ENCODE peak calls at places on chromosomes 2 and 18, in five cellular contexts. One of them, this sample, is unnamed.

GRCh38 chr2:230794472-230794871 is 70.3 kb upstream of the ITM2C start:
- DNase-seq in NB4: peak; percentile 53
- DNase-seq in Calu3: peak; percentile 84
- DNase-seq in stimulated activated CD4-positive, alpha-beta T cell treated with anti-CD3 and anti-CD28 coated beads, Interleukin-2, amount 100 ng/mL, for 48 hours: no peak
- DNase-seq in activated CD4-positive, alpha-beta T cell treated with anti-CD3 and anti-CD28 coated beads, Interleukin-2, amount 50 U/mL, for 24 hours: no peak
- DNase-seq in this sample: no peak

GRCh38 chr18:35526476-35527120 is 28.8 kb upstream of the INO80C start:
- DNase-seq in NB4: peak; percentile 60
- DNase-seq in stimulated activated CD4-positive, alpha-beta T cell treated with anti-CD3 and anti-CD28 coated beads, Interleukin-2, amount 100 ng/mL, for 48 hours: no peak
- DNase-seq in Calu3: no peak
- DNase-seq in activated CD4-positive, alpha-beta T cell treated with anti-CD3 and anti-CD28 coated beads, Interleukin-2, amount 50 U/mL, for 24 hours: no peak
- DNase-seq in this sample: no peak

GRCh38 chr18:59142274-59142673 is 2.6 kb downstream of the SEC11C start:
- DNase-seq in Calu3: no peak
- DNase-seq in stimulated activated CD4-positive, alpha-beta T cell treated with anti-CD3 and anti-CD28 coated beads, Interleukin-2, amount 100 ng/mL, for 48 hours: no peak
- DNase-seq in NB4: no peak
- DNase-seq in activated CD4-positive, alpha-beta T cell treated with anti-CD3 and anti-CD28 coated beads, Interleukin-2, amount 50 U/mL, for 24 hours: peak; percentile 15
- DNase-seq in this sample: no peak

GRCh38 chr2:152450176-152450575 is 115.2 kb downstream of the FMNL2 start:
- DNase-seq in NB4: no peak
- DNase-seq in activated CD4-positive, alpha-beta T cell treated with anti-CD3 and anti-CD28 coated beads, Interleukin-2, amount 50 U/mL, for 24 hours: no peak
- DNase-seq in stimulated activated CD4-positive, alpha-beta T cell treated with anti-CD3 and anti-CD28 coated beads, Interleukin-2, amount 100 ng/mL, for 48 hours: no peak
- DNase-seq in Calu3: no peak
- DNase-seq in this sample: no peak

GRCh38 chr2:96291751-96292150 is 13.6 kb downstream of the SNRNP200 start:
- DNase-seq in Calu3: no peak
- DNase-seq in activated CD4-positive, alpha-beta T cell treated with anti-CD3 and anti-CD28 coated beads, Interleukin-2, amount 50 U/mL, for 24 hours: no peak
- DNase-seq in stimulated activated CD4-positive, alpha-beta T cell treated with anti-CD3 and anti-CD28 coated beads, Interleukin-2, amount 100 ng/mL, for 48 hours: no peak
- DNase-seq in NB4: no peak
- DNase-seq in this sample: no peak

GRCh38 chr2:67516358-67516757 is 119.2 kb downstream of the ETAA1 start:
- DNase-seq in NB4: no peak
- DNase-seq in stimulated activated CD4-positive, alpha-beta T cell treated with anti-CD3 and anti-CD28 coated beads, Interleukin-2, amount 100 ng/mL, for 48 hours: no peak
- DNase-seq in activated CD4-positive, alpha-beta T cell treated with anti-CD3 and anti-CD28 coated beads, Interleukin-2, amount 50 U/mL, for 24 hours: no peak
- DNase-seq in Calu3: no peak
- DNase-seq in this sample: no peak

GRCh38 chr2:170530284-170530745 is 184.8 kb upstream of the SP5 start:
- DNase-seq in activated CD4-positive, alpha-beta T cell treated with anti-CD3 and anti-CD28 coated beads, Interleukin-2, amount 50 U/mL, for 24 hours: no peak
- DNase-seq in stimulated activated CD4-positive, alpha-beta T cell treated with anti-CD3 and anti-CD28 coated beads, Interleukin-2, amount 100 ng/mL, for 48 hours: no peak
- DNase-seq in NB4: no peak
- DNase-seq in Calu3: peak; percentile 70
- DNase-seq in this sample: peak; percentile 48

GRCh38 chr18:10687161-10687925 is 161.5 kb downstream of the NAPG start:
- DNase-seq in NB4: no peak
- DNase-seq in stimulated activated CD4-positive, alpha-beta T cell treated with anti-CD3 and anti-CD28 coated beads, Interleukin-2, amount 100 ng/mL, for 48 hours: no peak
- DNase-seq in Calu3: no peak
- DNase-seq in activated CD4-positive, alpha-beta T cell treated with anti-CD3 and anti-CD28 coated beads, Interleukin-2, amount 50 U/mL, for 24 hours: no peak
- DNase-seq in this sample: no peak

GRCh38 chr18:75066936-75067335 is 142.0 kb downstream of the PTGR3 start:
- DNase-seq in stimulated activated CD4-positive, alpha-beta T cell treated with anti-CD3 and anti-CD28 coated beads, Interleukin-2, amount 100 ng/mL, for 48 hours: no peak
- DNase-seq in NB4: peak; percentile 25
- DNase-seq in Calu3: no peak
- DNase-seq in activated CD4-positive, alpha-beta T cell treated with anti-CD3 and anti-CD28 coated beads, Interleukin-2, amount 50 U/mL, for 24 hours: no peak
- DNase-seq in this sample: no peak

GRCh38 chr18:37434161-37434860 is 131.3 kb downstream of the CELF4 start:
- DNase-seq in activated CD4-positive, alpha-beta T cell treated with anti-CD3 and anti-CD28 coated beads, Interleukin-2, amount 50 U/mL, for 24 hours: no peak
- DNase-seq in stimulated activated CD4-positive, alpha-beta T cell treated with anti-CD3 and anti-CD28 coated beads, Interleukin-2, amount 100 ng/mL, for 48 hours: no peak
- DNase-seq in NB4: no peak
- DNase-seq in Calu3: no peak
- DNase-seq in this sample: no peak

GRCh38 chr18:58241877-58242276 is 197.9 kb downstream of the NEDD4L start:
- DNase-seq in activated CD4-positive, alpha-beta T cell treated with anti-CD3 and anti-CD28 coated beads, Interleukin-2, amount 50 U/mL, for 24 hours: no peak
- DNase-seq in stimulated activated CD4-positive, alpha-beta T cell treated with anti-CD3 and anti-CD28 coated beads, Interleukin-2, amount 100 ng/mL, for 48 hours: no peak
- DNase-seq in Calu3: no peak
- DNase-seq in NB4: peak; percentile 19
- DNase-seq in this sample: no peak

GRCh38 chr2:20673686-20674308 is 6.9 kb downstream of the GDF7 start:
- DNase-seq in Calu3: no peak
- DNase-seq in activated CD4-positive, alpha-beta T cell treated with anti-CD3 and anti-CD28 coated beads, Interleukin-2, amount 50 U/mL, for 24 hours: no peak
- DNase-seq in NB4: no peak
- DNase-seq in stimulated activated CD4-positive, alpha-beta T cell treated with anti-CD3 and anti-CD28 coated beads, Interleukin-2, amount 100 ng/mL, for 48 hours: no peak
- DNase-seq in this sample: no peak

GRCh38 chr2:233556756-233557736 is 9.5 kb downstream of the USP40 start:
- DNase-seq in activated CD4-positive, alpha-beta T cell treated with anti-CD3 and anti-CD28 coated beads, Interleukin-2, amount 50 U/mL, for 24 hours: no peak
- DNase-seq in NB4: peak; percentile 91
- DNase-seq in stimulated activated CD4-positive, alpha-beta T cell treated with anti-CD3 and anti-CD28 coated beads, Interleukin-2, amount 100 ng/mL, for 48 hours: no peak
- DNase-seq in Calu3: peak; percentile 14
- DNase-seq in this sample: no peak

GRCh38 chr2:230234845-230235244 is 9.3 kb downstream of the SP140 start:
- DNase-seq in NB4: no peak
- DNase-seq in stimulated activated CD4-positive, alpha-beta T cell treated with anti-CD3 and anti-CD28 coated beads, Interleukin-2, amount 100 ng/mL, for 48 hours: no peak
- DNase-seq in Calu3: no peak
- DNase-seq in activated CD4-positive, alpha-beta T cell treated with anti-CD3 and anti-CD28 coated beads, Interleukin-2, amount 50 U/mL, for 24 hours: no peak
- DNase-seq in this sample: no peak

GRCh38 chr2:142974288-142975024 is 97.0 kb downstream of the KYNU start:
- DNase-seq in NB4: peak; percentile 8
- DNase-seq in stimulated activated CD4-positive, alpha-beta T cell treated with anti-CD3 and anti-CD28 coated beads, Interleukin-2, amount 100 ng/mL, for 48 hours: no peak
- DNase-seq in Calu3: peak; percentile 54
- DNase-seq in activated CD4-positive, alpha-beta T cell treated with anti-CD3 and anti-CD28 coated beads, Interleukin-2, amount 50 U/mL, for 24 hours: no peak
- DNase-seq in this sample: peak; percentile 11

GRCh38 chr2:61876400-61876799 is 12.1 kb downstream of the CCT4 start:
- DNase-seq in Calu3: no peak
- DNase-seq in activated CD4-positive, alpha-beta T cell treated with anti-CD3 and anti-CD28 coated beads, Interleukin-2, amount 50 U/mL, for 24 hours: no peak
- DNase-seq in stimulated activated CD4-positive, alpha-beta T cell treated with anti-CD3 and anti-CD28 coated beads, Interleukin-2, amount 100 ng/mL, for 48 hours: no peak
- DNase-seq in NB4: no peak
- DNase-seq in this sample: no peak

GRCh38 chr18:30113454-30113853 is 929.1 kb downstream of the DSC3 start:
- DNase-seq in NB4: no peak
- DNase-seq in activated CD4-positive, alpha-beta T cell treated with anti-CD3 and anti-CD28 coated beads, Interleukin-2, amount 50 U/mL, for 24 hours: no peak
- DNase-seq in stimulated activated CD4-positive, alpha-beta T cell treated with anti-CD3 and anti-CD28 coated beads, Interleukin-2, amount 100 ng/mL, for 48 hours: no peak
- DNase-seq in Calu3: no peak
- DNase-seq in this sample: no peak

GRCh38 chr2:21148718-21149117 is 24.9 kb downstream of the TDRD15 start:
- DNase-seq in activated CD4-positive, alpha-beta T cell treated with anti-CD3 and anti-CD28 coated beads, Interleukin-2, amount 50 U/mL, for 24 hours: no peak
- DNase-seq in stimulated activated CD4-positive, alpha-beta T cell treated with anti-CD3 and anti-CD28 coated beads, Interleukin-2, amount 100 ng/mL, for 48 hours: no peak
- DNase-seq in NB4: no peak
- DNase-seq in Calu3: no peak
- DNase-seq in this sample: no peak

GRCh38 chr2:239944706-239945551 is 80.2 kb downstream of the NDUFA10 start:
- DNase-seq in Calu3: no peak
- DNase-seq in stimulated activated CD4-positive, alpha-beta T cell treated with anti-CD3 and anti-CD28 coated beads, Interleukin-2, amount 100 ng/mL, for 48 hours: no peak
- DNase-seq in NB4: peak; percentile 97
- DNase-seq in activated CD4-positive, alpha-beta T cell treated with anti-CD3 and anti-CD28 coated beads, Interleukin-2, amount 50 U/mL, for 24 hours: no peak
- DNase-seq in this sample: no peak

GRCh38 chr2:120334068-120334467 is 11.9 kb upstream of the INHBB start:
- DNase-seq in Calu3: no peak
- DNase-seq in NB4: no peak
- DNase-seq in activated CD4-positive, alpha-beta T cell treated with anti-CD3 and anti-CD28 coated beads, Interleukin-2, amount 50 U/mL, for 24 hours: no peak
- DNase-seq in stimulated activated CD4-positive, alpha-beta T cell treated with anti-CD3 and anti-CD28 coated beads, Interleukin-2, amount 100 ng/mL, for 48 hours: no peak
- DNase-seq in this sample: no peak

GRCh38 chr2:226423498-226423960 is 376.1 kb downstream of the IRS1 start:
- DNase-seq in activated CD4-positive, alpha-beta T cell treated with anti-CD3 and anti-CD28 coated beads, Interleukin-2, amount 50 U/mL, for 24 hours: peak; percentile 32
- DNase-seq in NB4: peak; percentile 87
- DNase-seq in stimulated activated CD4-positive, alpha-beta T cell treated with anti-CD3 and anti-CD28 coated beads, Interleukin-2, amount 100 ng/mL, for 48 hours: peak; percentile 24
- DNase-seq in Calu3: no peak
- DNase-seq in this sample: no peak

GRCh38 chr18:59455728-59456276 is 96.7 kb upstream of the LMAN1 start:
- DNase-seq in NB4: peak; percentile 13
- DNase-seq in Calu3: no peak
- DNase-seq in activated CD4-positive, alpha-beta T cell treated with anti-CD3 and anti-CD28 coated beads, Interleukin-2, amount 50 U/mL, for 24 hours: no peak
- DNase-seq in stimulated activated CD4-positive, alpha-beta T cell treated with anti-CD3 and anti-CD28 coated beads, Interleukin-2, amount 100 ng/mL, for 48 hours: no peak
- DNase-seq in this sample: no peak

GRCh38 chr2:177633111-177633510 is 240.5 kb downstream of the AGPS start:
- DNase-seq in NB4: peak; percentile 41
- DNase-seq in Calu3: no peak
- DNase-seq in activated CD4-positive, alpha-beta T cell treated with anti-CD3 and anti-CD28 coated beads, Interleukin-2, amount 50 U/mL, for 24 hours: no peak
- DNase-seq in stimulated activated CD4-positive, alpha-beta T cell treated with anti-CD3 and anti-CD28 coated beads, Interleukin-2, amount 100 ng/mL, for 48 hours: no peak
- DNase-seq in this sample: no peak

GRCh38 chr2:15073639-15074038 is 441.1 kb downstream of the LRATD1 start:
- DNase-seq in Calu3: no peak
- DNase-seq in stimulated activated CD4-positive, alpha-beta T cell treated with anti-CD3 and anti-CD28 coated beads, Interleukin-2, amount 100 ng/mL, for 48 hours: no peak
- DNase-seq in NB4: no peak
- DNase-seq in activated CD4-positive, alpha-beta T cell treated with anti-CD3 and anti-CD28 coated beads, Interleukin-2, amount 50 U/mL, for 24 hours: no peak
- DNase-seq in this sample: no peak

GRCh38 chr2:108944601-108945241 is 44.3 kb downstream of the EDAR start:
- DNase-seq in Calu3: no peak
- DNase-seq in activated CD4-positive, alpha-beta T cell treated with anti-CD3 and anti-CD28 coated beads, Interleukin-2, amount 50 U/mL, for 24 hours: no peak
- DNase-seq in NB4: no peak
- DNase-seq in stimulated activated CD4-positive, alpha-beta T cell treated with anti-CD3 and anti-CD28 coated beads, Interleukin-2, amount 100 ng/mL, for 48 hours: no peak
- DNase-seq in this sample: peak; percentile 61